ENCODE peak calls at places on chromosome 5, in ten cellular contexts. Y is T-helper 2 cell; O is amniotic stem cell; N is activated CD8-positive, alpha-beta memory T cell treated with anti-CD3 and anti-CD28 coated beads, Interleukin-2, amount 10 ng/mL, durations not matched to agents 7 days and 5 days; J is LHCN-M2; P is RCC 7860; V is GM19239; X is A172; H is neural crest cell; F is astrocyte of the spinal cord. W is an unnamed sample.

GRCh38 chr5:143680672-143681259 is 131.2 kb upstream of the HMHB1 start:
- DNase-seq in Y (no peak), O (no peak), N (no peak), J (no peak), P (no peak), V (no peak), X (no peak), H (no peak), F (no peak), W (no peak)

GRCh38 chr5:141135030-141135717 is at the start of gene PCDHB5:
- DNase-seq in Y (no peak), O (no peak), N (no peak), J (peak), P (no peak), V (no peak), X (peak), H (no peak), F (peak), W (peak)

GRCh38 chr5:133827001-133827400 is 141.4 kb downstream of the C5orf15 start:
- DNase-seq in Y (no peak), O (no peak), N (no peak), J (no peak), P (peak), V (no peak), X (no peak), H (no peak), F (no peak), W (no peak)

GRCh38 chr5:179777456-179777855 is 16.3 kb upstream of the LTC4S start:
- DNase-seq in Y (no peak), O (no peak), N (no peak), J (no peak), P (no peak), V (no peak), X (no peak), H (no peak), F (no peak), W (no peak)

GRCh38 chr5:40681351-40682311 is 1.9 kb downstream of the PTGER4 start:
- DNase-seq in Y (peak), O (no peak), N (peak), J (peak), P (no peak), V (no peak), X (no peak), H (peak), F (peak), W (peak)

GRCh38 chr5:140365282-140365681 is 5.3 kb downstream of the SLC4A9 start:
- DNase-seq in Y (no peak), O (no peak), N (no peak), J (no peak), P (no peak), V (no peak), X (peak), H (no peak), F (no peak), W (no peak)

GRCh38 chr5:14147210-14147609 is 4.1 kb downstream of the TRIO start:
- DNase-seq in Y (no peak), O (no peak), N (no peak), J (no peak), P (no peak), V (no peak), X (no peak), H (no peak), F (no peak), W (no peak)

GRCh38 chr5:149646564-149646963 is 65.3 kb downstream of the ARHGEF37 start:
- DNase-seq in Y (peak), O (no peak), N (no peak), J (no peak), P (no peak), V (no peak), X (no peak), H (no peak), F (no peak), W (no peak)

GRCh38 chr5:109485030-109485429 is 75.3 kb upstream of the PJA2 start:
- DNase-seq in Y (no peak), O (no peak), N (no peak), J (no peak), P (no peak), V (no peak), X (no peak), H (no peak), F (peak), W (peak)

GRCh38 chr5:146644811-146645210 is 128.8 kb upstream of the GPR151 start:
- DNase-seq in Y (no peak), O (no peak), N (no peak), J (no peak), P (no peak), V (no peak), X (no peak), H (no peak), F (no peak), W (no peak)

GRCh38 chr5:37090781-37091180 is 158.4 kb downstream of the CPLANE1 start:
- DNase-seq in Y (no peak), O (no peak), N (no peak), J (no peak), P (no peak), V (no peak), X (no peak), H (no peak), F (no peak), W (no peak)

GRCh38 chr5:122863721-122864120 is 18.3 kb downstream of the SNX24 start:
- DNase-seq in Y (no peak), O (no peak), N (no peak), J (no peak), P (no peak), V (no peak), X (no peak), H (no peak), F (no peak), W (no peak)

GRCh38 chr5:10632110-10632903 is 68.4 kb downstream of the ANKRD33B start:
- DNase-seq in Y (no peak), O (no peak), N (peak), J (peak), P (peak), V (peak), X (peak), H (no peak), F (peak), W (peak)

GRCh38 chr5:106267256-106267655 is 1403.5 kb downstream of the EFNA5 start:
- DNase-seq in Y (no peak), O (no peak), N (no peak), J (no peak), P (no peak), V (no peak), X (no peak), H (no peak), F (no peak), W (no peak)

GRCh38 chr5:14035859-14036440 is 91.5 kb upstream of the DNAH5 start:
- DNase-seq in Y (no peak), O (peak), N (no peak), J (peak), P (peak), V (no peak), X (peak), H (no peak), F (peak), W (peak)

GRCh38 chr5:55959208-55959607 is 35.6 kb downstream of the IL6ST start:
- DNase-seq in Y (no peak), O (no peak), N (no peak), J (no peak), P (no peak), V (no peak), X (no peak), H (no peak), F (no peak), W (no peak)

GRCh38 chr5:132428147-132428482 is 58.6 kb downstream of the SLC22A5 start:
- DNase-seq in Y (no peak), O (no peak), N (no peak), J (no peak), P (no peak), V (no peak), X (no peak), H (no peak), F (no peak), W (no peak)

GRCh38 chr5:78699565-78700143 is 51.1 kb upstream of the LHFPL2 start:
- DNase-seq in Y (no peak), O (peak), N (no peak), J (peak), P (peak), V (no peak), X (peak), H (peak), F (peak), W (peak)

GRCh38 chr5:86507574-86507973 is 110.2 kb upstream of the COX7C start:
- DNase-seq in Y (no peak), O (no peak), N (no peak), J (no peak), P (no peak), V (no peak), X (no peak), H (no peak), F (no peak), W (no peak)

GRCh38 chr5:109989161-109989560 is 299.4 kb downstream of the MAN2A1 start:
- DNase-seq in Y (no peak), O (no peak), N (no peak), J (no peak), P (no peak), V (no peak), X (no peak), H (no peak), F (no peak), W (no peak)

GRCh38 chr5:139132515-139132914 is 65.7 kb downstream of the SIL1 start:
- DNase-seq in Y (no peak), O (no peak), N (no peak), J (no peak), P (no peak), V (no peak), X (no peak), H (no peak), F (no peak), W (no peak)

GRCh38 chr5:93100433-93100832 is 480.6 kb downstream of the NR2F1-AS1 start:
- DNase-seq in Y (no peak), O (no peak), N (no peak), J (peak), P (no peak), V (no peak), X (peak), H (no peak), F (peak), W (peak)

GRCh38 chr5:166509085-166509484 is 1782.4 kb upstream of the WWC1 start:
- DNase-seq in Y (no peak), O (no peak), N (no peak), J (no peak), P (no peak), V (no peak), X (peak), H (peak), F (peak), W (peak)

GRCh38 chr5:108670591-108671335 is 76.9 kb upstream of the FER start:
- DNase-seq in Y (no peak), O (no peak), N (no peak), J (no peak), P (no peak), V (no peak), X (no peak), H (no peak), F (no peak), W (no peak)

GRCh38 chr5:160938532-160938931 is 86.5 kb upstream of the ATP10B start:
- DNase-seq in Y (no peak), O (no peak), N (no peak), J (peak), P (no peak), V (no peak), X (peak), H (no peak), F (no peak), W (no peak)